ENCODE peak calls at places on chromosomes 11 and 22, in six cellular contexts. One of them, this sample, is unnamed.

GRCh38 chr11:65003282-65003681 is 6.5 kb upstream of the BATF2 start:
- DNase-seq in activated CD4-positive, alpha-beta T cell treated with anti-CD3 and anti-CD28 coated beads for 1 hour: no peak
- DNase-seq in GM23338: no peak
- DNase-seq in RKO: no peak
- DNase-seq in SW480: no peak
- DNase-seq in NCI-H524: no peak
- DNase-seq in this sample: no peak

GRCh38 chr11:31711137-31711536 is 100.0 kb downstream of the PAX6 start:
- DNase-seq in activated CD4-positive, alpha-beta T cell treated with anti-CD3 and anti-CD28 coated beads for 1 hour: no peak
- DNase-seq in GM23338: no peak
- DNase-seq in RKO: no peak
- DNase-seq in SW480: no peak
- DNase-seq in NCI-H524: no peak
- DNase-seq in this sample: no peak

GRCh38 chr11:12186683-12187082 is 76.3 kb downstream of the MICAL2 start:
- DNase-seq in activated CD4-positive, alpha-beta T cell treated with anti-CD3 and anti-CD28 coated beads for 1 hour: no peak
- DNase-seq in GM23338: no peak
- DNase-seq in RKO: no peak
- DNase-seq in SW480: no peak
- DNase-seq in NCI-H524: peak
- DNase-seq in this sample: no peak

GRCh38 chr11:73997120-73997772 is 11.6 kb downstream of the UCP3 start:
- DNase-seq in activated CD4-positive, alpha-beta T cell treated with anti-CD3 and anti-CD28 coated beads for 1 hour: no peak
- DNase-seq in GM23338: no peak
- DNase-seq in RKO: no peak
- DNase-seq in SW480: no peak
- DNase-seq in NCI-H524: no peak
- DNase-seq in this sample: no peak

GRCh38 chr11:111538407-111539114 is 2.0 kb upstream of the LAYN start:
- DNase-seq in activated CD4-positive, alpha-beta T cell treated with anti-CD3 and anti-CD28 coated beads for 1 hour: no peak
- DNase-seq in GM23338: no peak
- DNase-seq in RKO: no peak
- DNase-seq in SW480: no peak
- DNase-seq in NCI-H524: no peak
- DNase-seq in this sample: no peak

GRCh38 chr11:1358286-1358685 is 31.4 kb upstream of the BRSK2 start:
- DNase-seq in activated CD4-positive, alpha-beta T cell treated with anti-CD3 and anti-CD28 coated beads for 1 hour: no peak
- DNase-seq in GM23338: no peak
- DNase-seq in RKO: no peak
- DNase-seq in SW480: no peak
- DNase-seq in NCI-H524: no peak
- DNase-seq in this sample: no peak

GRCh38 chr22:44369241-44369652 is 56.5 kb upstream of the SHISAL1 start:
- DNase-seq in activated CD4-positive, alpha-beta T cell treated with anti-CD3 and anti-CD28 coated beads for 1 hour: no peak
- DNase-seq in GM23338: peak
- DNase-seq in RKO: no peak
- DNase-seq in SW480: no peak
- DNase-seq in NCI-H524: no peak
- DNase-seq in this sample: no peak

GRCh38 chr11:113647108-113647507 is 59.0 kb downstream of the TMPRSS5 start:
- DNase-seq in activated CD4-positive, alpha-beta T cell treated with anti-CD3 and anti-CD28 coated beads for 1 hour: no peak
- DNase-seq in GM23338: no peak
- DNase-seq in RKO: no peak
- DNase-seq in SW480: no peak
- DNase-seq in NCI-H524: no peak
- DNase-seq in this sample: no peak

GRCh38 chr22:27212617-27213177 is 555.3 kb downstream of the MIAT start:
- DNase-seq in activated CD4-positive, alpha-beta T cell treated with anti-CD3 and anti-CD28 coated beads for 1 hour: no peak
- DNase-seq in GM23338: no peak
- DNase-seq in RKO: no peak
- DNase-seq in SW480: peak
- DNase-seq in NCI-H524: peak
- DNase-seq in this sample: peak

This sample was measured in A673.